ENCODE peak calls at places on chromosome 5, in seven cellular contexts. Z is amniotic stem cell; K is stimulated activated CD8-positive, alpha-beta memory T cell treated with anti-CD3 and anti-CD28 coated beads, Interleukin-4, amount 100 ng/mL, for 48 hours; S is cardiac fibroblast; U is NCI-H446 treated with DMSO at 0.1 percent for 48 hours; G is GM03348; X is substantia nigra. I is an unnamed sample.

GRCh38 chr5:177291735-177292134 is 11.8 kb downstream of the RAB24 start:
- DNase-seq in G (no peak), Z (no peak), X (no peak), K (no peak), U (no peak), S (no peak), I (no peak)

GRCh38 chr5:82422751-82423181 is 144.6 kb upstream of the RPS23 start:
- DNase-seq in X (no peak), K (no peak), Z (no peak), U (no peak), G (peak; percentile 35), S (peak; percentile 86), I (no peak)

GRCh38 chr5:110361501-110361900 is 365.0 kb downstream of the TMEM232 start:
- DNase-seq in K (no peak), X (no peak), Z (no peak), S (no peak), G (peak; percentile 26), U (no peak), I (no peak)

GRCh38 chr5:65120371-65120967 is 351.7 kb downstream of the CWC27 start:
- DNase-seq in K (no peak), Z (no peak), X (no peak), G (no peak), U (no peak), S (no peak), I (no peak)

GRCh38 chr5:124867064-124867707 is 120.7 kb upstream of the ZNF608 start:
- DNase-seq in U (no peak), G (peak; percentile 33), K (no peak), Z (no peak), S (peak; percentile 54), X (no peak), I (no peak)

GRCh38 chr5:126811515-126812198 is 34.7 kb downstream of the LMNB1 start:
- DNase-seq in K (peak; percentile 40), Z (no peak), X (no peak), U (no peak), S (peak; percentile 79), G (peak; percentile 40), I (no peak)

GRCh38 chr5:80502795-80503194 is 14.9 kb downstream of the FAM151B start:
- DNase-seq in S (no peak), G (no peak), X (no peak), K (no peak), Z (no peak), U (no peak), I (no peak)

GRCh38 chr5:178203670-178204204 is 596 bp upstream of the HNRNPAB start:
- DNase-seq in S (no peak), K (no peak), U (no peak), X (no peak), Z (no peak), G (no peak), I (peak; percentile 72)